ENCODE peak calls at places on chromosomes 13 and 19, in four cellular contexts. O is K562, V is GM12878, L is SK-N-SH. R is an unnamed sample.

GRCh38 chr19:9913237-9914000 is 22.9 kb downstream of the OLFM2 start:
- DNase-seq in V (no peak), L (peak), O (peak), R (peak)

GRCh38 chr13:32881074-32881791 is 135.0 kb upstream of the KL start:
- DNase-seq in O (no peak), V (no peak), L (no peak), R (no peak)

GRCh38 chr13:62643799-62644484 is 1228.3 kb upstream of the PCDH20 start:
- DNase-seq in L (no peak), V (peak), O (no peak), R (peak)

GRCh38 chr13:37914781-37915391 is 45.3 kb upstream of the TRPC4 start:
- DNase-seq in L (no peak), O (no peak), V (no peak), R (no peak)

GRCh38 chr13:112624602-112625430 is 36.9 kb upstream of the TUBGCP3 start:
- DNase-seq in V (no peak), O (no peak), L (no peak), R (no peak)

GRCh38 chr13:83220241-83220640 is 662.0 kb downstream of the SLITRK1 start:
- DNase-seq in L (no peak), O (no peak), V (no peak), R (no peak)

GRCh38 chr13:59566544-59566943 is 597.2 kb downstream of the DIAPH3 start:
- DNase-seq in O (no peak), L (no peak), V (no peak), R (no peak)

GRCh38 chr13:31521466-31521865 is 217.9 kb upstream of the RXFP2 start:
- DNase-seq in L (no peak), V (no peak), O (no peak), R (no peak)

GRCh38 chr19:3057275-3057714 is 5.0 kb downstream of the TLE5 start:
- DNase-seq in L (no peak), V (no peak), O (no peak), R (no peak)

GRCh38 chr13:44434441-44435141 is 61.0 kb downstream of the SERP2 start:
- DNase-seq in V (no peak), L (no peak), O (no peak), R (no peak)

GRCh38 chr19:50646074-50646807 is 3.0 kb upstream of the C19orf81 start:
- DNase-seq in V (no peak), L (no peak), O (peak), R (no peak)

GRCh38 chr13:100675660-100676129 is 1.1 kb upstream of the TMTC4 start:
- DNase-seq in V (no peak), O (no peak), L (no peak), R (no peak)

GRCh38 chr19:2424686-2425621 is 2.4 kb downstream of the TIMM13 start:
- DNase-seq in L (peak), V (no peak), O (no peak), R (peak)

GRCh38 chr19:50658438-50659317 is 9.4 kb downstream of the C19orf81 start:
- DNase-seq in L (peak), V (no peak), O (peak), R (peak)

GRCh38 chr13:94110011-94110410 is 369.5 kb downstream of the DCT start:
- DNase-seq in V (no peak), O (no peak), L (no peak), R (no peak)

GRCh38 chr19:38912600-38913514 is 871 bp upstream of the CCER2 start:
- DNase-seq in O (no peak), V (no peak), L (no peak), R (no peak)

GRCh38 chr13:99796175-99796819 is 175.3 kb downstream of the ZIC5 start:
- DNase-seq in L (no peak), V (no peak), O (peak), R (peak)

GRCh38 chr13:40391788-40392187 is 274.7 kb downstream of the FOXO1 start:
- DNase-seq in L (no peak), V (no peak), O (no peak), R (no peak)

GRCh38 chr19:11261902-11262839 is at the start of gene DOCK6:
- DNase-seq in L (peak), O (peak), V (no peak), R (peak)

GRCh38 chr19:40691421-40692211 is 1.2 kb upstream of the NUMBL start:
- DNase-seq in O (peak), V (no peak), L (peak), R (no peak)

GRCh38 chr19:57558525-57558924 is 1.1 kb downstream of the ZNF550 start:
- DNase-seq in O (peak), L (peak), V (no peak), R (no peak)

GRCh38 chr13:97057196-97057595 is 62.9 kb upstream of the OXGR1 start:
- DNase-seq in L (no peak), V (no peak), O (no peak), R (no peak)

GRCh38 chr19:48648134-48648533 is 2.1 kb upstream of the CA11 start:
- DNase-seq in V (no peak), L (no peak), O (peak), R (no peak)

GRCh38 chr13:20984879-20985278 is 76.5 kb downstream of the LATS2 start:
- DNase-seq in L (no peak), O (no peak), V (no peak), R (no peak)

GRCh38 chr13:32428581-32429072 is 697 bp upstream of the N4BP2L1 start:
- DNase-seq in O (no peak), L (no peak), V (no peak), R (no peak)

GRCh38 chr13:94176576-94176975 is 302.9 kb downstream of the DCT start:
- DNase-seq in L (no peak), V (no peak), O (no peak), R (no peak)

GRCh38 chr13:112782433-112783010 is 92.7 kb downstream of the ATP11A start:
- DNase-seq in L (peak), O (no peak), V (no peak), R (no peak)

GRCh38 chr19:49771674-49772139 is 4.9 kb downstream of the AP2A1 start:
- DNase-seq in V (no peak), O (no peak), L (no peak), R (no peak)

GRCh38 chr19:39590265-39590664 is 12.1 kb upstream of the LGALS13 start:
- DNase-seq in L (no peak), V (no peak), O (no peak), R (peak)

GRCh38 chr13:57787058-57787791 is 155.7 kb downstream of the PCDH17 start:
- DNase-seq in L (no peak), V (no peak), O (no peak), R (peak)

GRCh38 chr13:108525867-108526266 is 103.5 kb upstream of the MYO16 start:
- DNase-seq in L (no peak), O (no peak), V (no peak), R (no peak)

GRCh38 chr13:33487575-33488243 is 202.2 kb upstream of the STARD13 start:
- DNase-seq in L (no peak), O (peak), V (peak), R (no peak)

GRCh38 chr19:49605605-49606004 is 14.6 kb downstream of the PRR12 start:
- DNase-seq in L (no peak), O (no peak), V (no peak), R (no peak)

GRCh38 chr13:72959643-72960042 is 99.2 kb upstream of the KLF5 start:
- DNase-seq in L (no peak), O (no peak), V (no peak), R (no peak)

GRCh38 chr19:23971598-23971997 is 56.9 kb downstream of the ZNF726 start:
- DNase-seq in V (no peak), L (peak), O (no peak), R (no peak)

GRCh38 chr13:85864963-85865530 is 65.8 kb upstream of the SLITRK6 start:
- DNase-seq in V (no peak), O (peak), L (peak), R (peak)

GRCh38 chr13:50576156-50576555 is 267.3 kb downstream of the DLEU7 start:
- DNase-seq in O (no peak), V (no peak), L (no peak), R (no peak)

GRCh38 chr13:50573046-50573445 is 270.4 kb downstream of the DLEU7 start:
- DNase-seq in V (no peak), L (no peak), O (no peak), R (no peak)

GRCh38 chr13:50572129-50572528 is 271.4 kb downstream of the DLEU7 start:
- DNase-seq in L (no peak), O (no peak), V (no peak), R (no peak)

GRCh38 chr13:50575138-50575537 is 268.4 kb downstream of the DLEU7 start:
- DNase-seq in V (no peak), O (no peak), L (no peak), R (no peak)

GRCh38 chr13:50574731-50575130 is 268.8 kb downstream of the DLEU7 start:
- DNase-seq in L (no peak), O (no peak), V (no peak), R (no peak)
- TF ChIP-seq USF1 in L (no peak), O (no peak), V (no peak), R (no peak)

DNA sequence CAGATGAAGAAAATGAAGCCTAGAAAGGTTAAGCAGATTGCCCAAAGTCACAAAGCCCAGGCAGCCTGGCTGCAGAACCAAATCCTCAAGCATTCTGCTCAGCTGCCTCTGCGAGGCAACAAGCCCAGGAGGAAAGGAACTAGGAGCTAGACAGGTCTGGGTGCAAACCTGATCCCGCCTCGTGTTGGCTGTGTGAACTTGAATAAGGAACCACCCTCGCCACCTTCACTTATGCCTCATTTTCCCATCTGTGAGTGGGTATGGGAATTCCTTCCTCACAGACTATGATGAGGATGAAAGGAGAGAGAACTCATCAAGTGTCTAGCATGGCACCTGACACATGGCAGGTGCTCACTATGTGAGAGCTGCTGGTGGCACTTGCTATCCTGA is 6.6 kb downstream of the SMG9 start:
- DNase-seq in O (no peak), L (no peak), V (no peak), R (no peak)
- TF ChIP-seq USF1 in O (no peak), L (no peak), V (no peak), R (no peak)

DNA sequence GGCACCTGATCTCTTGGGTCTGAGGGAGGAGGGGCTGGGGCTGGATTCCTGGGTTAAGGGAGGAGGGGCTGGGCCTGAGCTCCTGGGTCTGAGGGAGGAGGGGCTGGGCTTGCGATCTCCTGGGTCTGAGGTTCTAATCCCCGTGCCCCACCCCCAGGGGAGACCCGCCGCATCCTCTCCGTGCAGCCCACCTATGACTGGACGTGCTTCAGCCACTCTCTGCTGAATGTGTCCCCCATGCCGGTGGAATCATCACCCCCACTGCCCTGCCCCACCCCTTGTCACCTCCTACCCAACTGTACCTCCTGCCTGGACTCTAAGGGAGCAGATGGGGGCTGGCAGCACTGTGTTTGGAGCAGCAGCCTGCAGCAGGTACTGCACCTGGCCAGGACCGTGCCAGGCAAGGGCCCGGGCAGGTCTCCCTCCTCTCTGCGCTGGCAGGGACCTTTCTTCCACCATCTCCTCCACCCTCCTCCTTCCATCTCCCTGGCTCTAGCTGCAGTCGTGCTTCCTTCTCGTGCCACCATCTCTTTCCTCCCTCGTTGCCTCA is 27.1 kb downstream of the CNFN start:
- DNase-seq in V (no peak), O (no peak), L (no peak), R (no peak)
- TF ChIP-seq USF1 in V (no peak), O (no peak), L (no peak), R (no peak)

GRCh38 chr19:1063909-1064660 is 2.9 kb upstream of the ARHGAP45 start:
- DNase-seq in O (peak), V (no peak), L (no peak), R (peak)

GRCh38 chr19:1063030-1063908 is 3.7 kb upstream of the ARHGAP45 start:
- DNase-seq in O (peak), L (peak), V (no peak), R (peak)

GRCh38 chr19:1066251-1066747 is 668 bp upstream of the ARHGAP45 start:
- DNase-seq in L (peak), O (peak), V (no peak), R (no peak)

GRCh38 chr19:1065606-1066109 is 1.3 kb upstream of the ARHGAP45 start:
- DNase-seq in L (no peak), O (no peak), V (no peak), R (no peak)

DNA sequence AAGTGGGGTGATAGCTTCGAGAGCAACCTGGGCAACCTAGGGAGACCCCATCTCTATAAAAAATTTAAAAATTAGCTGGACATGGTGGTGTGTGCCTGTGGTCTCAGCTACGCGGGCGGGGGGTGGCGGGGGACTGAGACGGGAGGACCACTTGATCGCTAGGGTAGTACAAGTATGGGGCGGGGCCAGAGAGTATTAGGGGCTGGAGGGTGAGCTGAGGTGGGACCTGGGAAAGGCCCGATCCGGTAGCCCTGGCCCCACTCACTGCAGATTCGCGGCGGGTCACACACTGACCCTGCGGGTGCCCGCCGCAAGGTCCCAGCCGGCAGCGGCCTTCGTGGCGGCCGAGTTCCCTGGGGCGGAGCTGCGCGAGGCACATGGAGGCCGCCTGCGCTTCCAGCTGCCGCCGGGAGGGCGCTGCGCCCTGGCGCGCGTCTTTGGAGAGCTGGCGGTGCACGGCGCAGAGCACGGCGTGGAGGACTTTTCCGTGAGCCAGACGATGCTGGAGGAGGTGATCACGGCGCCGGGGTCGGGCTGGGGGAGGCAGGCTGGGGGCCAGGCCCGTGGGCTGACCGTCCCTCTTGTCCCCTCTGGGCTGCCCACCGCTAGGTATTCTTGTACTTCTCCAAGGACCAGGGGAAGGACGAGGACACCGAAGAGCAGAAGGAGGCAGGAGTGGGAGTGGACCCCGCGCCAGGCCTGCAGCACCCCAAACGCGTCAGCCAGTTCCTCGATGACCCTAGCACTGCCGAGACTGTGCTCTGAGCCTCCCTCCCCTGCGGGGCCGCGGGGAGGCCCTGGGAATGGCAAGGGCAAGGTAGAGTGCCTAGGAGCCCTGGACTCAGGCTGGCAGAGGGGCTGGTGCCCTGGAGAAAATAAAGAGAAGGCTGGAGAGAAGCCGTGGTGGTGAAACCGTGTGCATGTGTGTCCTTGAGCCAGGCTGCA is 2.0 kb upstream of the ARHGAP45 start:
- DNase-seq in O (peak), L (peak), V (no peak), R (peak)
- TF ChIP-seq USF1 in O (no peak), L (no peak), V (no peak), R (peak)

R was measured in WTC11.